ENCODE peak calls at places on chromosome 1, in nine cellular contexts. W is activated T-cell treated with anti-CD3 and anti-CD28 coated beads, Interleukin-2, amount 50 U/mL, for 1 hour; S is activated CD4-positive, CD25-positive, alpha-beta regulatory T cell treated with anti-CD3 and anti-CD28 coated beads, Interleukin-2, amount 50 U/mL, for 16 hours; I is AG04450; E is ACHN; Z is NCI-H1436; N is stimulated activated CD8-positive, alpha-beta memory T cell treated with anti-CD3 and anti-CD28 coated beads, Interleukin-15, amount 100 ng/mL, for 48 hours; D is astrocyte of the spinal cord; P is KG1. R is an unnamed sample.

GRCh38 chr1:64042331-64043100 is 160.9 kb upstream of the UBE2U start:
- DNase-seq in W (no peak), S (no peak), I (peak), E (peak), Z (no peak), N (no peak), D (peak), P (no peak), R (no peak)

GRCh38 chr1:180178511-180179161 is 24.0 kb downstream of the QSOX1 start:
- DNase-seq in W (peak), S (peak), I (no peak), E (peak), Z (peak), N (no peak), D (peak), P (peak), R (no peak)

GRCh38 chr1:76084029-76084627 is 9.6 kb downstream of the ST6GALNAC3 start:
- DNase-seq in W (no peak), S (no peak), I (no peak), E (no peak), Z (no peak), N (no peak), D (no peak), P (no peak), R (no peak)

GRCh38 chr1:112866151-112866550 is 89.8 kb downstream of the SLC16A1 start:
- DNase-seq in W (no peak), S (no peak), I (peak), E (peak), Z (no peak), N (no peak), D (peak), P (no peak), R (no peak)

GRCh38 chr1:77533660-77534295 is 148.7 kb downstream of the ZZZ3 start:
- DNase-seq in W (peak), S (peak), I (no peak), E (peak), Z (peak), N (peak), D (peak), P (peak), R (no peak)

GRCh38 chr1:1019122-1019999 is 559 bp upstream of the AGRN start:
- DNase-seq in W (peak), S (peak), I (peak), E (peak), Z (peak), N (peak), D (peak), P (peak), R (no peak)

GRCh38 chr1:61950418-61950817 is 208.1 kb downstream of the PATJ start:
- DNase-seq in W (no peak), S (no peak), I (no peak), E (peak), Z (no peak), N (no peak), D (no peak), P (no peak), R (no peak)

GRCh38 chr1:236603896-236604217 is 459 bp downstream of the HEATR1 start:
- DNase-seq in W (no peak), S (no peak), I (no peak), E (peak), Z (peak), N (no peak), D (peak), P (no peak), R (no peak)

GRCh38 chr1:111621050-111621449 is 1.5 kb downstream of the RAP1A start:
- DNase-seq in W (no peak), S (no peak), I (no peak), E (no peak), Z (no peak), N (no peak), D (no peak), P (no peak), R (no peak)